ENCODE peak calls at places on chromosomes 3 and 15, in ten cellular contexts. A is iPS-NIHi11; D is WERI-Rb-1; O is effector memory CD4-positive, alpha-beta T cell; E is KG1; C is ELR; I is skeletal muscle cell; H is PC-9; W is iris pigment epithelial cell; M is HFFc6. Z is an unnamed sample.

GRCh38 chr15:81256916-81257315 is 60.2 kb downstream of the IL16 start:
- DNase-seq in A (no peak), D (no peak), O (no peak), E (no peak), C (peak; percentile 38), I (no peak), H (no peak), W (peak; percentile 56), M (peak; percentile 53), Z (no peak)

GRCh38 chr3:193826126-193826795 is 233.3 kb downstream of the OPA1 start:
- DNase-seq in A (no peak), D (no peak), O (no peak), E (no peak), C (peak; percentile 56), I (no peak), H (peak; percentile 67), W (peak; percentile 78), M (peak; percentile 53), Z (peak; percentile 72)

GRCh38 chr3:31029756-31030155 is 135.3 kb upstream of the GADL1 start:
- DNase-seq in A (no peak), D (no peak), O (no peak), E (no peak), C (no peak), I (no peak), H (no peak), W (no peak), M (no peak), Z (no peak)

GRCh38 chr3:43144811-43145490 is 39.1 kb upstream of the POMGNT2 start:
- DNase-seq in A (no peak), D (no peak), O (no peak), E (no peak), C (peak; percentile 53), I (peak; percentile 60), H (no peak), W (peak; percentile 66), M (peak; percentile 25), Z (no peak)

GRCh38 chr3:54146383-54147239 is 24.3 kb downstream of the CACNA2D3 start:
- DNase-seq in A (peak; percentile 79), D (peak; percentile 84), O (no peak), E (no peak), C (peak; percentile 4), I (no peak), H (peak; percentile 1), W (no peak), M (no peak), Z (no peak)

GRCh38 chr3:14900881-14901873 is 46.2 kb upstream of the NR2C2 start:
- DNase-seq in A (peak; percentile 32), D (no peak), O (no peak), E (no peak), C (no peak), I (no peak), H (no peak), W (no peak), M (no peak), Z (no peak)

GRCh38 chr3:53247619-53248018 is 8.2 kb downstream of the TKT start:
- DNase-seq in A (no peak), D (no peak), O (no peak), E (no peak), C (no peak), I (no peak), H (no peak), W (no peak), M (no peak), Z (no peak)

GRCh38 chr3:146532406-146532805 is 12.0 kb downstream of the PLSCR1 start:
- DNase-seq in A (no peak), D (no peak), O (no peak), E (no peak), C (no peak), I (no peak), H (no peak), W (no peak), M (no peak), Z (no peak)

GRCh38 chr3:12423918-12424634 is 60.2 kb upstream of the TSEN2 start:
- DNase-seq in A (no peak), D (no peak), O (no peak), E (no peak), C (peak; percentile 36), I (peak; percentile 56), H (no peak), W (peak; percentile 58), M (no peak), Z (no peak)

GRCh38 chr3:173690542-173690941 is 293.0 kb downstream of the NLGN1 start:
- DNase-seq in A (no peak), D (no peak), O (no peak), E (no peak), C (peak; percentile 22), I (no peak), H (no peak), W (peak; percentile 2), M (peak; percentile 38), Z (no peak)

GRCh38 chr3:5731100-5731499 is 543.6 kb downstream of the EDEM1 start:
- DNase-seq in A (peak; percentile 15), D (no peak), O (no peak), E (no peak), C (no peak), I (no peak), H (no peak), W (no peak), M (no peak), Z (no peak)

GRCh38 chr15:78668987-78669386 is 28.0 kb upstream of the CHRNB4 start:
- DNase-seq in A (no peak), D (no peak), O (no peak), E (no peak), C (no peak), I (no peak), H (no peak), W (no peak), M (no peak), Z (no peak)

Z was measured in AG08396.